ENCODE peak calls at places on chromosomes 12 and 14, in eight cellular contexts. O, X, Q, B, U, I, Y and R are unnamed samples.

GRCh38 chr14:22668417-22668816 is 24.3 kb upstream of the OR6J1 start:
- DNase-seq in O (no peak), X (no peak), Q (peak), B (no peak), U (no peak), I (no peak), Y (no peak), R (no peak)

GRCh38 chr12:114681149-114681849 is 2.7 kb downstream of the TBX3 start:
- DNase-seq in O (peak), X (no peak), Q (no peak), B (no peak), U (no peak), I (no peak), Y (no peak), R (no peak)

GRCh38 chr14:86404425-86404824 is 874.5 kb downstream of the FLRT2 start:
- DNase-seq in O (no peak), X (no peak), Q (no peak), B (no peak), U (no peak), I (no peak), Y (no peak), R (no peak)

GRCh38 chr12:64221656-64222010 is 463 bp downstream of the KICS2 start:
- DNase-seq in O (peak), X (peak), Q (peak), B (peak), U (peak), I (peak), Y (peak), R (peak)

GRCh38 chr14:49598182-49598478 is 610 bp upstream of the LRR1 start:
- DNase-seq in O (no peak), X (no peak), Q (no peak), B (no peak), U (no peak), I (no peak), Y (no peak), R (no peak)

GRCh38 chr12:69332815-69333358 is 15.3 kb upstream of the LYZ start:
- DNase-seq in O (no peak), X (peak), Q (no peak), B (no peak), U (no peak), I (no peak), Y (no peak), R (no peak)

GRCh38 chr12:129873458-129873857 is 30.4 kb downstream of the TMEM132D start:
- DNase-seq in O (peak), X (no peak), Q (no peak), B (no peak), U (no peak), I (no peak), Y (no peak), R (no peak)

GRCh38 chr12:22453511-22453910 is 90.8 kb downstream of the C2CD5 start:
- DNase-seq in O (no peak), X (no peak), Q (no peak), B (no peak), U (no peak), I (no peak), Y (no peak), R (no peak)

GRCh38 chr12:65535951-65536350 is 257.5 kb downstream of the MSRB3 start:
- DNase-seq in O (no peak), X (no peak), Q (no peak), B (peak), U (no peak), I (no peak), Y (no peak), R (no peak)

GRCh38 chr14:101025131-101025530 is 121.6 kb upstream of the RTL1 start:
- DNase-seq in O (no peak), X (no peak), Q (no peak), B (no peak), U (no peak), I (no peak), Y (no peak), R (no peak)

GRCh38 chr14:105854600-105855245 is 328.3 kb downstream of the TMEM121 start:
- DNase-seq in O (no peak), X (no peak), Q (no peak), B (no peak), U (no peak), I (no peak), Y (no peak), R (peak)

GRCh38 chr12:49332891-49333371 is 4.1 kb downstream of the C1QL4 start:
- DNase-seq in O (no peak), X (no peak), Q (no peak), B (no peak), U (no peak), I (no peak), Y (no peak), R (no peak)

GRCh38 chr12:78387721-78388120 is 476.9 kb upstream of the SYT1 start:
- DNase-seq in O (no peak), X (no peak), Q (no peak), B (no peak), U (no peak), I (no peak), Y (no peak), R (no peak)

GRCh38 chr12:3453947-3454675 is 36.9 kb upstream of the PRMT8 start:
- DNase-seq in O (no peak), X (no peak), Q (peak), B (peak), U (no peak), I (no peak), Y (no peak), R (no peak)

GRCh38 chr14:74577948-74578275 is 34.1 kb downstream of the LTBP2 start:
- DNase-seq in O (no peak), X (no peak), Q (no peak), B (no peak), U (no peak), I (no peak), Y (no peak), R (no peak)

GRCh38 chr14:96146131-96146771 is 58.4 kb upstream of the BDKRB2 start:
- DNase-seq in O (no peak), X (peak), Q (peak), B (no peak), U (peak), I (no peak), Y (no peak), R (peak)

GRCh38 chr12:131535779-131536178 is 175.1 kb upstream of the SFSWAP start:
- DNase-seq in O (no peak), X (no peak), Q (no peak), B (no peak), U (no peak), I (no peak), Y (no peak), R (no peak)

GRCh38 chr12:109098671-109099070 is 1.3 kb downstream of the UNG start:
- DNase-seq in O (no peak), X (no peak), Q (no peak), B (peak), U (no peak), I (no peak), Y (no peak), R (no peak)

GRCh38 chr12:49637401-49637800 is 14.0 kb downstream of the PRPF40B start:
- DNase-seq in O (no peak), X (no peak), Q (no peak), B (no peak), U (no peak), I (no peak), Y (no peak), R (no peak)

GRCh38 chr12:49555631-49556390 is 12.1 kb downstream of the MCRS1 start:
- DNase-seq in O (no peak), X (no peak), Q (no peak), B (no peak), U (no peak), I (no peak), Y (no peak), R (no peak)

GRCh38 chr12:103114296-103115055 is 157.0 kb downstream of the ASCL1 start:
- DNase-seq in O (no peak), X (peak), Q (no peak), B (no peak), U (no peak), I (no peak), Y (no peak), R (no peak)

GRCh38 chr14:52051251-52051650 is 17.6 kb downstream of the NID2 start:
- DNase-seq in O (no peak), X (no peak), Q (no peak), B (no peak), U (no peak), I (no peak), Y (no peak), R (no peak)

GRCh38 chr12:67981236-67982164 is 7.7 kb upstream of the IFNG-AS1 start:
- DNase-seq in O (no peak), X (no peak), Q (peak), B (peak), U (no peak), I (no peak), Y (no peak), R (no peak)

GRCh38 chr14:33916663-33917565 is 34.0 kb downstream of the EGLN3 start:
- DNase-seq in O (no peak), X (no peak), Q (no peak), B (no peak), U (no peak), I (no peak), Y (no peak), R (no peak)

GRCh38 chr12:2306686-2307249 is 254.0 kb downstream of the CACNA1C start:
- DNase-seq in O (no peak), X (no peak), Q (no peak), B (no peak), U (no peak), I (no peak), Y (no peak), R (no peak)

GRCh38 chr14:75646762-75647161 is 13.9 kb downstream of the ERG28 start:
- DNase-seq in O (no peak), X (no peak), Q (no peak), B (no peak), U (no peak), I (no peak), Y (no peak), R (no peak)

GRCh38 chr12:75954076-75954475 is 77.5 kb downstream of the PHLDA1 start:
- DNase-seq in O (no peak), X (no peak), Q (peak), B (peak), U (no peak), I (no peak), Y (no peak), R (no peak)

GRCh38 chr12:5051913-5052312 is 8.2 kb downstream of the KCNA5 start:
- DNase-seq in O (no peak), X (no peak), Q (no peak), B (no peak), U (no peak), I (no peak), Y (no peak), R (no peak)